ENCODE peak calls at places on chromosomes 16 and 17, in nine cellular contexts. W, O, Q, C, Z, B, R, E and A are unnamed samples.

GRCh38 chr16:27748868-27749546 is 199.1 kb downstream of the KATNIP start:
- DNase-seq in R (no peak), Q (peak; percentile 32), B (peak; percentile 91), W (no peak), C (peak; percentile 69), E (no peak), O (no peak), Z (peak; percentile 76), A (peak; percentile 84)

GRCh38 chr17:10879110-10879509 is 41.2 kb upstream of the PIRT start:
- DNase-seq in R (no peak), O (no peak), W (peak; percentile 23), Q (no peak), B (peak; percentile 48), C (peak; percentile 92), Z (no peak), E (no peak), A (peak; percentile 2)

GRCh38 chr16:89041571-89042481 is 51.8 kb upstream of the ACSF3 start:
- DNase-seq in R (no peak), W (no peak), Q (no peak), Z (no peak), E (no peak), O (no peak), C (peak; percentile 66), B (no peak), A (no peak)

GRCh38 chr16:31301708-31302400 is 42.1 kb downstream of the ITGAM start:
- DNase-seq in C (no peak), O (no peak), E (no peak), R (no peak), Q (peak; percentile 89), B (no peak), Z (peak; percentile 18), W (peak; percentile 1), A (peak; percentile 88)

GRCh38 chr17:9346296-9346926 is 229.2 kb downstream of the STX8 start:
- DNase-seq in W (no peak), C (no peak), E (no peak), O (no peak), Q (no peak), B (no peak), Z (peak; percentile 82), R (no peak), A (peak; percentile 20)

GRCh38 chr17:77742579-77742978 is 215.9 kb upstream of the TNRC6C start:
- DNase-seq in E (no peak), Q (no peak), B (peak; percentile 49), O (no peak), W (no peak), Z (no peak), R (no peak), C (peak; percentile 45), A (no peak)

GRCh38 chr17:28657756-28658155 is 4.0 kb downstream of the SDF2 start:
- DNase-seq in W (no peak), B (no peak), E (no peak), C (no peak), R (no peak), Z (peak; percentile 12), Q (no peak), O (no peak), A (no peak)

GRCh38 chr16:70437017-70437581 is 1.8 kb downstream of the ST3GAL2 start:
- DNase-seq in B (peak; percentile 75), Z (peak; percentile 93), Q (peak; percentile 86), C (no peak), O (no peak), R (no peak), W (no peak), E (no peak), A (peak; percentile 80)

GRCh38 chr17:80773243-80773991 is 218.2 kb upstream of the CHMP6 start:
- DNase-seq in B (peak; percentile 40), R (peak; percentile 75), Z (peak; percentile 13), C (peak; percentile 96), E (no peak), O (no peak), W (peak; percentile 82), Q (peak; percentile 28), A (no peak)

GRCh38 chr17:36921131-36921851 is 16.0 kb upstream of the LHX1 start:
- DNase-seq in B (peak; percentile 60), C (peak; percentile 45), R (no peak), O (no peak), E (no peak), Q (no peak), W (no peak), Z (peak; percentile 89), A (no peak)

GRCh38 chr16:68311316-68311620 is 449 bp downstream of the PRMT7 start:
- DNase-seq in W (no peak), O (no peak), R (no peak), Q (no peak), C (no peak), E (no peak), B (no peak), Z (no peak), A (peak; percentile 75)

GRCh38 chr17:28527859-28528258 is 21.7 kb downstream of the FOXN1 start:
- DNase-seq in O (peak; percentile 20), Z (no peak), E (no peak), B (no peak), R (no peak), W (no peak), C (no peak), Q (no peak), A (no peak)

GRCh38 chr17:40463122-40463550 is 19.9 kb downstream of the IGFBP4 start:
- DNase-seq in R (no peak), B (no peak), E (no peak), C (no peak), Z (no peak), W (no peak), Q (no peak), O (no peak), A (no peak)

GRCh38 chr16:59252317-59252716 is 518.2 kb upstream of the GOT2 start:
- DNase-seq in E (no peak), Q (no peak), B (peak; percentile 11), R (no peak), W (no peak), Z (no peak), O (no peak), C (no peak), A (no peak)

GRCh38 chr16:29318037-29318436 is 88.5 kb downstream of the NPIPB11 start:
- DNase-seq in R (no peak), W (no peak), O (no peak), Q (no peak), E (no peak), B (peak; percentile 33), Z (no peak), C (no peak), A (no peak)

GRCh38 chr17:68961204-68961893 is 6.2 kb upstream of the ABCA8 start:
- DNase-seq in R (no peak), E (no peak), W (no peak), C (peak; percentile 77), B (no peak), Z (no peak), Q (no peak), O (no peak), A (no peak)